ENCODE peak calls at places on chromosomes 13 and 19, in seven cellular contexts. Z, L, D, W, V, S and Q are unnamed samples.

GRCh38 chr13:57680609-57681008 is 49.1 kb downstream of the PCDH17 start:
- DNase-seq in Z (no peak), L (no peak), D (no peak), W (no peak), V (no peak), S (no peak), Q (no peak)

GRCh38 chr19:6041071-6041470 is 63.1 kb upstream of the RANBP3 start:
- DNase-seq in Z (no peak), L (no peak), D (no peak), W (no peak), V (no peak), S (no peak), Q (no peak)

GRCh38 chr13:30757026-30757425 is 21.7 kb downstream of the ALOX5AP start:
- DNase-seq in Z (no peak), L (peak), D (no peak), W (no peak), V (no peak), S (no peak), Q (no peak)

GRCh38 chr13:99323488-99323887 is 16.3 kb upstream of the GPR183 start:
- DNase-seq in Z (no peak), L (no peak), D (no peak), W (no peak), V (no peak), S (no peak), Q (no peak)

GRCh38 chr19:10517760-10518443 is 655 bp upstream of the S1PR5 start:
- DNase-seq in Z (no peak), L (peak), D (no peak), W (no peak), V (peak), S (peak), Q (no peak)

GRCh38 chr19:7145494-7145893 is 76.0 kb downstream of the ZNF557 start:
- DNase-seq in Z (no peak), L (no peak), D (no peak), W (no peak), V (no peak), S (no peak), Q (no peak)

GRCh38 chr13:99911069-99911964 is 60.2 kb downstream of the ZIC5 start:
- DNase-seq in Z (no peak), L (no peak), D (no peak), W (no peak), V (no peak), S (no peak), Q (no peak)

GRCh38 chr19:48858984-48859710 is 9.3 kb downstream of the PLEKHA4 start:
- DNase-seq in Z (no peak), L (no peak), D (no peak), W (no peak), V (no peak), S (peak), Q (no peak)

GRCh38 chr13:101875717-101876393 is 423.4 kb downstream of the ITGBL1 start:
- DNase-seq in Z (no peak), L (no peak), D (no peak), W (no peak), V (no peak), S (no peak), Q (no peak)

GRCh38 chr13:70206671-70207070 is 98.4 kb upstream of the KLHL1 start:
- DNase-seq in Z (no peak), L (no peak), D (no peak), W (no peak), V (no peak), S (no peak), Q (no peak)

DNA sequence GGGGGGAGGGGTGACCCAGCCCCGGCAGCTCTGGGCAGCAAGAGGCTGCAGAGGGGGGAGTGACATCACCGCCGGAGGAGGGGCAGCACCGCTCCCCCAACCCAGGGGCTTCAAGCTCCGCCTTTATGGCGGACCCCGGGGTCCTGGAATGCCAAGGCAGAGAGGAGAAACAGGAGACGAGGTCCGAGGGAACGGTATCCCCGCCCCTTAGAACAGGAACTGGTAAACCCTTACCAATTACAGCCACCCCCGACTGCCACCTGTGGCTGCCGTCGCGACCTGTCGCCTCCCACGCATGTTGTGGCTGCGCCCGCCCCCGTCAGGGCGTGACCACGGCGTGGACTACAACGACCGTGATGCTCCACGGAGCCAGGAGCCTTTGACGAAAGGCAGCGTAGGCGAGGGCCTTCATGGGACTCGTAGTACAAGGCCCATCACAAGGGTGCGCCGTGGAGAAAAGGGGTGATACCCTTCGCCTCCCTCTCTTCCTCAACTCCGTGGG is 4.1 kb upstream of the KCNC3 start:
- DNase-seq in Z (peak), L (peak), D (peak), W (peak), V (peak), S (peak), Q (peak)
- H3K27ac ChIP-seq in Z (peak), L (peak), D (peak), W (no peak), V (peak), S (peak), Q (peak)

DNA sequence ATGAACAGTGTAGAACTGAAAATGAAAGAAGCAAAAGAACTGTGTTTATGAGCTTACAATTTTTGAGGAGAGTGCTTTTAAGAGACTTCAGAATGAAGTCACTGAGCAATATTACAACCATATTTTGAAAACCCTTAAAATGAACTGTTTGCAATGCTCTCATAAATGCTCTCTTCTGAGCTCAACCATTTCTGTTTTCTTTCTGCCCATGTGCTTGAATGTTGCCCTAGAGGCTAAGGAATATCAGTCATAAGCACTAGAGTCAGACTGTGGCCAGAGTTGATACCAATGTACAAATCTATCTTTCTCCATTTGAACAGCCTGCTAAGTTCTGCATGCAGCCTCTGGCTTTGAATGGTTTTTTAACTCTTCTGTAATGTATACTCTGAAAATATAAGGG is 1092.8 kb downstream of the PCDH9 start:
- DNase-seq in Z (no peak), L (no peak), D (no peak), W (no peak), V (no peak), S (no peak), Q (no peak)
- H3K4me3 ChIP-seq in Z (no peak), L (no peak), D (no peak), W (no peak), V (no peak), S (no peak), Q (no peak)

GRCh38 chr13:45907501-45907900 is 55.9 kb upstream of the SIAH3 start:
- DNase-seq in Z (no peak), L (no peak), D (no peak), W (no peak), V (no peak), S (no peak), Q (no peak)
- TF ChIP-seq EP300 in Z (no peak), L (no peak), D (no peak), W (no peak), V (no peak), S (no peak), Q (no peak)

GRCh38 chr13:23671367-23671766 is 101.2 kb downstream of the TNFRSF19 start:
- DNase-seq in Z (no peak), L (no peak), D (no peak), W (no peak), V (no peak), S (no peak), Q (no peak)
- H3K27ac ChIP-seq in Z (peak), L (no peak), D (no peak), W (no peak), V (no peak), S (no peak), Q (no peak)

DNA sequence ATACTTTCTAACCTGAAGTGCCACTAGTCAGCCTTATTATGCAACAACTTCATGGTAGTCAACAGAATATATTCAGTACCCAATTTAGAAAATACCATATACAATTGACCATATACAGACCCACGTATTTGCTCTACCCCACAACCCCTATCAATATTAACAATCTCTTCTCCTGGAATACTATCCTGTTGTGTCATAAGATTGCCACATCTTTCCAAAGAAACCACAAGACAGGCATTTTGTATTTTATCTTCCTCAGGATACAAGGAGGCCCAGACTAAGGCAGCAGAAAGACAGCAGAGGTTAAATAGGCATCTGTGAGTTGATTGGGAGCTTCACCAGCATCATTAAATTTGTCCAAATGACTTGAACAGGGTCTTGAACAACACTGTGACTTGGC is 4.5 kb downstream of the SPART start:
- DNase-seq in Z (no peak), L (no peak), D (no peak), W (no peak), V (no peak), S (no peak), Q (no peak)
- H3K4me3 ChIP-seq in Z (no peak), L (no peak), D (no peak), W (no peak), V (no peak), S (no peak), Q (no peak)

GRCh38 chr19:778910-779653 is 18.2 kb upstream of the PTBP1 start:
- DNase-seq in Z (no peak), L (no peak), D (peak), W (peak), V (peak), S (no peak), Q (peak)
- TF ChIP-seq EP300 in Z (no peak), L (no peak), D (no peak), W (no peak), V (peak), S (no peak), Q (peak)

GRCh38 chr13:29540799-29541198 is 54.7 kb downstream of the SLC7A1 start:
- DNase-seq in Z (no peak), L (no peak), D (no peak), W (no peak), V (no peak), S (no peak), Q (no peak)
- H3K27ac ChIP-seq in Z (no peak), L (no peak), D (no peak), W (no peak), V (no peak), S (no peak), Q (no peak)

GRCh38 chr19:4609878-4610511 is 29.3 kb upstream of the TNFAIP8L1 start:
- DNase-seq in Z (no peak), L (peak), D (no peak), W (no peak), V (no peak), S (no peak), Q (no peak)
- H3K4me3 ChIP-seq in Z (no peak), L (no peak), D (no peak), W (no peak), V (no peak), S (peak), Q (no peak)

GRCh38 chr19:11987405-11988231 is 22.8 kb downstream of the ZNF763 start:
- DNase-seq in Z (peak), L (peak), D (peak), W (peak), V (no peak), S (peak), Q (peak)
- TF ChIP-seq EP300 in Z (no peak), L (no peak), D (no peak), W (no peak), V (no peak), S (no peak), Q (peak)